ENCODE peak calls at places on chromosome X, in ten cellular contexts. U is effector memory CD8-positive, alpha-beta T cell; S is activated CD4-positive, alpha-beta T cell treated with anti-CD3 and anti-CD28 coated beads for 36 hours; Q is NCI-H2171; Z is T follicular helper cell; B is T-cell; I is Right ventricle myocardium inferior; V is naive thymus-derived CD8-positive, alpha-beta T cell; W is neural progenitor cell; M is transverse colon. P is an unnamed sample.

GRCh38 chrX:43679778-43680177 is 23.7 kb downstream of the MAOA start:
- DNase-seq in U (no peak), M (no peak), Q (no peak), Z (no peak), I (no peak), S (no peak), W (no peak), B (no peak), V (no peak), P (no peak)

GRCh38 chrX:109732319-109732779 is 708 bp downstream of the ACSL4 start:
- DNase-seq in Z (no peak), U (peak), B (peak), M (no peak), Q (peak), V (peak), W (peak), I (no peak), S (peak), P (peak)

GRCh38 chrX:118795528-118795927 is 28.1 kb upstream of the ZCCHC12 start:
- DNase-seq in B (no peak), V (no peak), I (no peak), U (no peak), Z (no peak), W (no peak), Q (no peak), S (no peak), M (no peak), P (no peak)

GRCh38 chrX:21989415-21989814 is 42.7 kb upstream of the PHEX start:
- DNase-seq in I (no peak), S (peak), B (no peak), M (no peak), U (no peak), V (no peak), Q (no peak), Z (no peak), W (no peak), P (no peak)

GRCh38 chrX:129557844-129558243 is 17.8 kb downstream of the OCRL start:
- DNase-seq in W (no peak), U (no peak), Z (no peak), V (no peak), S (no peak), M (no peak), Q (no peak), B (no peak), I (no peak), P (no peak)

GRCh38 chrX:56811599-56811998 is 82.6 kb downstream of the NBDY start:
- DNase-seq in Z (no peak), Q (no peak), W (no peak), B (no peak), V (no peak), I (no peak), M (no peak), S (no peak), U (no peak), P (no peak)

GRCh38 chrX:55486736-55487135 is 2.9 kb downstream of the USP51 start:
- DNase-seq in M (no peak), B (no peak), W (no peak), Q (no peak), U (no peak), S (no peak), V (no peak), I (no peak), Z (no peak), P (no peak)

GRCh38 chrX:52821079-52821760 is 10.1 kb downstream of the XAGE5 start:
- DNase-seq in W (no peak), Z (no peak), I (no peak), U (no peak), S (no peak), M (no peak), Q (no peak), B (no peak), V (no peak), P (no peak)

GRCh38 chrX:9785944-9786741 is at the start of gene SHROOM2:
- DNase-seq in S (peak), V (no peak), Z (no peak), W (peak), I (no peak), U (no peak), M (no peak), B (no peak), Q (no peak), P (no peak)

GRCh38 chrX:100650841-100651240 is 6.8 kb downstream of the SRPX2 start:
- DNase-seq in M (no peak), B (no peak), U (no peak), Z (no peak), Q (no peak), I (no peak), V (no peak), W (no peak), S (no peak), P (no peak)

GRCh38 chrX:49077941-49078340 is 1.7 kb downstream of the WDR45 start:
- DNase-seq in B (no peak), V (no peak), M (no peak), S (no peak), U (no peak), I (no peak), W (no peak), Z (no peak), Q (no peak), P (no peak)

GRCh38 chrX:20254712-20255299 is 11.9 kb downstream of the RPS6KA3 start:
- DNase-seq in V (no peak), Z (no peak), W (no peak), I (no peak), M (no peak), Q (no peak), S (no peak), B (no peak), U (no peak), P (no peak)

GRCh38 chrX:9682456-9682855 is 83.2 kb downstream of the GPR143 start:
- DNase-seq in S (no peak), Z (no peak), U (no peak), M (peak), B (no peak), Q (no peak), I (no peak), V (no peak), W (peak), P (no peak)